ENCODE peak calls at places on chromosomes 1 and 21, in five cellular contexts. P is HCT116, B is K562, O is HepG2, R is H1. I is an unnamed sample. For H3K9me3, the result is how much of the 10 kb centered on the place peaks cover.

GRCh38 chr1:41860214-41860613 is 58.5 kb downstream of the HIVEP3 start:
- DNase-seq in P (no peak), R (no peak), B (no peak), O (no peak), I (no peak)

GRCh38 chr1:115989711-115990110 is 13.4 kb downstream of the SLC22A15 start:
- DNase-seq in O (no peak), R (no peak), B (no peak), P (no peak), I (no peak)

GRCh38 chr1:180912801-180913616 is at the start of gene KIAA1614:
- DNase-seq in P (no peak), R (peak), O (no peak), B (no peak), I (no peak)

GRCh38 chr1:97252076-97252475 is 530.5 kb downstream of the PTBP2 start:
- DNase-seq in B (no peak), O (no peak), R (no peak), P (no peak), I (no peak)

GRCh38 chr1:39691383-39692151 is at the start of gene HPCAL4:
- DNase-seq in R (peak), O (peak), P (peak), B (peak), I (peak)

GRCh38 chr1:166062695-166063094 is 104.1 kb downstream of the FAM78B start:
- DNase-seq in P (no peak), R (no peak), O (no peak), B (no peak), I (no peak)

GRCh38 chr1:180631197-180631765 is 541 bp upstream of the XPR1 start:
- DNase-seq in R (no peak), P (no peak), B (no peak), O (no peak), I (no peak)

GRCh38 chr1:1083181-1084027 is 9.3 kb upstream of the RNF223 start:
- DNase-seq in O (no peak), R (no peak), P (no peak), B (no peak), I (no peak)

GRCh38 chr1:166944186-166944967 is 31.0 kb downstream of the ILDR2 start:
- DNase-seq in O (no peak), R (no peak), B (no peak), P (no peak), I (no peak)

GRCh38 chr1:212368073-212368484 is 46.6 kb downstream of the PACC1 start:
- DNase-seq in R (peak), P (peak), O (peak), B (peak), I (peak)

GRCh38 chr1:224528900-224529299 is 87.2 kb upstream of the CNIH3 start:
- DNase-seq in O (no peak), P (no peak), R (no peak), B (peak), I (no peak)

GRCh38 chr1:203521071-203521794 is 27.3 kb downstream of the OPTC start:
- DNase-seq in O (no peak), B (no peak), P (no peak), R (no peak), I (no peak)

GRCh38 chr1:94528271-94528670 is 13.3 kb downstream of the F3 start:
- DNase-seq in O (no peak), P (no peak), B (no peak), R (no peak), I (no peak)

GRCh38 chr1:6367381-6368007 is 26.1 kb downstream of the ACOT7 start:
- DNase-seq in P (no peak), R (no peak), B (no peak), O (no peak), I (no peak)

GRCh38 chr1:56837244-56837926 is 17.2 kb upstream of the C8A start:
- DNase-seq in O (no peak), B (no peak), P (no peak), R (no peak), I (no peak)

GRCh38 chr1:108007531-108007930 is 42.6 kb upstream of the VAV3 start:
- DNase-seq in R (no peak), O (no peak), P (no peak), B (no peak), I (no peak)

GRCh38 chr21:42105916-42106315 is 34.8 kb downstream of the UMODL1 start:
- DNase-seq in B (no peak), P (no peak), R (no peak), O (no peak), I (no peak)

GRCh38 chr21:31326478-31327247 is 17.4 kb downstream of the TIAM1 start:
- DNase-seq in B (no peak), P (no peak), O (no peak), R (no peak), I (no peak)

GRCh38 chr1:98429851-98430496 is 231.5 kb upstream of the SNX7 start:
- DNase-seq in B (no peak), P (no peak), R (no peak), O (peak), I (no peak)

GRCh38 chr1:147080671-147081394 is 91.4 kb downstream of the PRKAB2 start:
- DNase-seq in R (peak), O (no peak), P (no peak), B (no peak), I (no peak)

GRCh38 chr1:12287869-12288268 is 58.0 kb downstream of the VPS13D start:
- DNase-seq in R (no peak), P (no peak), O (no peak), B (no peak), I (no peak)
- TF ChIP-seq ZNF274 in R (no peak), P (no peak), O (no peak), B (no peak), I (no peak)

GRCh38 chr1:104467590-104467989 is 717.9 kb downstream of the AMY1C start:
- DNase-seq in R (no peak), P (no peak), B (no peak), O (no peak), I (no peak)

GRCh38 chr1:104460880-104461279 is 711.2 kb downstream of the AMY1C start:
- DNase-seq in P (no peak), R (no peak), O (no peak), B (no peak), I (no peak)

GRCh38 chr1:104468282-104468681 is 718.6 kb downstream of the AMY1C start:
- DNase-seq in B (no peak), O (peak), R (no peak), P (no peak), I (no peak)

GRCh38 chr1:104466068-104466467 is 716.4 kb downstream of the AMY1C start:
- DNase-seq in P (no peak), B (no peak), O (no peak), R (no peak), I (no peak)

DNA sequence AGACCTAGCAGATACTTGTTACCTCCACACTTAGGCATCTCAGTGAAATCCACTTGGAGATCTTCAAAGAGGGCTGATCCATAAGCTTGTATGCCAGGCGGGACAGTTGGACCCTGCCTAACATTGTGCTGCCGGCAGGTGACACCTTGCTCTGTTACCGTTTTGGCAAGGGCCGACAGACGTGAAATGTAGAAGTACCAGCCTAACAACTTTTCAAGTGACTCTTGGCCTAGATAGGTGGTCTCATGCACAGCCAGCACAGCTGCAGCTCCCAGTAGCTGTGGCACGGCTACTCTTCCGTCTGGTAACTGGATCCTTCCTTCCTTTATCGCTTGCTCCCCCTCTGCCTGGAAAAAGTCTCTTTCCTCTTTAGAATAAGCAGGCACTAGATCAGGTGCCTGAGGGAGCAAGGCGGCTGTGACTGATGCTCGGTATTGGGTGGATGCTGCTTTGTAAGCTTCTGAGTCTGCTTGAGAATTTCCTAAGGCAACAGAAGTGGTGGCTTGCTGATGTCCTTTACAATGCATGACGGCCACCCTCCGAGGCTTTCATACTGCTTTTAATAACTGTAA is 713.5 kb downstream of the AMY1C start:
- DNase-seq in O (no peak), R (no peak), P (no peak), B (no peak), I (no peak)
- H3K9me3 ChIP-seq in O (half or more), R (under half), P (under half), B (under half), I (under half)

GRCh38 chr1:207883660-207884245 is 27.2 kb downstream of the CD34 start:
- DNase-seq in B (no peak), O (no peak), P (no peak), R (no peak), I (no peak)
- TF ChIP-seq ZNF274 in B (no peak), O (no peak), P (no peak), R (no peak), I (no peak)

GRCh38 chr1:239979469-239979868 is 112.2 kb upstream of the FMN2 start:
- DNase-seq in B (no peak), O (no peak), R (no peak), P (no peak), I (no peak)
- H3K9me3 ChIP-seq in B (under half), O (half or more), R (half or more), P (under half), I (under half)

GRCh38 chr1:178727014-178727895 is 2.2 kb downstream of the RALGPS2 start:
- DNase-seq in B (no peak), O (no peak), R (no peak), P (no peak), I (no peak)

GRCh38 chr1:178724386-178724733 is 684 bp upstream of the RALGPS2 start:
- DNase-seq in R (no peak), B (no peak), P (no peak), O (no peak), I (peak)

GRCh38 chr1:178726545-178726944 is 1.5 kb downstream of the RALGPS2 start:
- DNase-seq in B (no peak), O (no peak), R (no peak), P (no peak), I (no peak)

GRCh38 chr1:178724734-178725602 is at the start of gene RALGPS2:
- DNase-seq in O (peak), P (no peak), B (peak), R (peak), I (peak)

GRCh38 chr1:178725603-178726517 is 816 bp downstream of the RALGPS2 start:
- DNase-seq in P (peak), B (peak), O (peak), R (peak), I (peak)
- TF ChIP-seq ZNF274 in P (no peak), B (no peak), O (no peak), R (no peak), I (no peak)

GRCh38 chr1:12383786-12384185 is 154.0 kb downstream of the VPS13D start:
- DNase-seq in P (no peak), O (no peak), B (no peak), R (no peak), I (no peak)

GRCh38 chr1:12387641-12388040 is 157.8 kb downstream of the VPS13D start:
- DNase-seq in B (no peak), O (no peak), P (peak), R (no peak), I (no peak)

GRCh38 chr1:12386130-12386529 is 156.3 kb downstream of the VPS13D start:
- DNase-seq in P (no peak), B (no peak), R (no peak), O (peak), I (no peak)

GRCh38 chr1:12383001-12383400 is 153.2 kb downstream of the VPS13D start:
- DNase-seq in B (no peak), R (no peak), O (no peak), P (no peak), I (no peak)

GRCh38 chr1:12384836-12385456 is 155.1 kb downstream of the VPS13D start:
- DNase-seq in O (no peak), P (no peak), R (no peak), B (no peak), I (no peak)
- H3K9me3 ChIP-seq in O (under half), P (under half), R (under half), B (under half), I (under half)

DNA sequence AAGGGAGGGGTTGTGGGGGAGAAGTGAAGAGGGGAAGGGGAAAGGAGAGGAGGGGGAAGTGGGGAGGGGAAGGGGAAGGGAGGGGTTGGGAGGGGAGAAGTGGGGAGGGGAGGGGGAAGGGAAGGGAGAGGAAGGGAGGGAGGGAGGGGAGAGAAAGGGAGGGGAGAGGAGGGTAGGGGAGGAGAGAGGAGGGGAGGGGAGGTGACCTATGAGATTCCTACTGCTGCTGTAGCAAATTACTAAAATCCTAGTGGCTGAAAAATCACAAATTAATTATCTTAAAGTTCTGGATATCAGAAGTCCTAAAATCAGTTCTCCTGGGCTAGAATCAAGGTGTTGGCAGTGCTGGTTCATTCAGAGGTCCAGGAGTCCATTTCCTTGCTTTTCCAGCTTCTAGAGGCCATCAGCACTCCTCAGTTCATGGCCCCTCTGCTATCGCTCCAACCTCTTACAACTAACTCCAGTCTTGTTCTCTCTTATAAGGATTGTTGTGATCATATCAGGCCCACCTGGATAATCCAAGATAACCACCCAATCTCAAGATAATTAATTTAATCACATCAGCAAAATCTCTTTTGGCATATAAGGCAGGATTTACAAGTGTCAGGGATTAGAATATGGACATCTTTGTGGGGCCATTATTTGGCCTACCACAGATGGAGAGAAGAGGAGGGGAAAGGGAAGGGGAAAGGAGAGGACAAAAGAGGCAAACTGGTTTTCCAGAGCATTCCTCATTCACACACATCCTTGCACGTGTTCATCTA is 30.4 kb upstream of the KANK4 start:
- DNase-seq in R (no peak), B (no peak), P (no peak), O (no peak), I (no peak)
- TF ChIP-seq ZNF274 in R (no peak), B (no peak), P (no peak), O (no peak), I (no peak)

GRCh38 chr1:49339043-49339442 is 562.4 kb upstream of the BEND5 start:
- DNase-seq in O (no peak), R (no peak), P (no peak), B (no peak), I (no peak)
- H3K9me3 ChIP-seq in O (half or more), R (half or more), P (under half), B (under half), I (under half)

GRCh38 chr1:60280764-60281278 is 207.3 kb upstream of the C1orf87 start:
- DNase-seq in O (no peak), R (no peak), B (no peak), P (no peak), I (no peak)
- TF ChIP-seq ZNF274 in O (no peak), R (no peak), B (no peak), P (no peak), I (no peak)